ENCODE peak calls at places on chromosomes 13 and 19, in nine cellular contexts. Q is SK-N-SH, T is H9, L is IMR-90, F is OCI-LY7, A is fibroblast of lung, I is HepG2, N is neural progenitor cell, K is HCT116. D is an unnamed sample.

GRCh38 chr13:33205804-33206221 is 79.7 kb downstream of the STARD13 start:
- DNase-seq in Q (peak; percentile 33), T (no peak), L (peak; percentile 62), F (no peak), A (peak; percentile 44), I (no peak), N (peak; percentile 42), K (no peak), D (peak; percentile 19)

GRCh38 chr13:51298812-51299211 is 40.7 kb upstream of the SERPINE3 start:
- DNase-seq in Q (no peak), T (no peak), L (peak; percentile 19), F (no peak), A (peak; percentile 4), I (no peak), N (no peak), K (no peak), D (no peak)

GRCh38 chr13:44117351-44117750 is 237.6 kb downstream of the LACC1 start:
- DNase-seq in Q (no peak), T (no peak), L (peak; percentile 48), F (peak; percentile 24), A (peak; percentile 50), I (no peak), N (no peak), K (no peak), D (peak; percentile 36)

GRCh38 chr19:4268816-4269430 is 10.1 kb upstream of the SHD start:
- DNase-seq in Q (no peak), T (no peak), L (no peak), F (no peak), A (no peak), I (no peak), N (no peak), K (no peak), D (no peak)

GRCh38 chr13:50203256-50204083 is 188.2 kb downstream of the KCNRG start:
- DNase-seq in Q (no peak), T (no peak), L (no peak), F (no peak), A (no peak), I (no peak), N (no peak), K (no peak), D (no peak)

GRCh38 chr13:46571941-46572340 is 19.0 kb downstream of the LRCH1 start:
- DNase-seq in Q (no peak), T (no peak), L (no peak), F (no peak), A (no peak), I (no peak), N (no peak), K (no peak), D (no peak)

GRCh38 chr13:40490086-40490723 is 176.2 kb downstream of the FOXO1 start:
- DNase-seq in Q (no peak), T (no peak), L (no peak), F (no peak), A (no peak), I (no peak), N (no peak), K (no peak), D (no peak)

GRCh38 chr19:1657632-1658445 is 5.4 kb upstream of the TCF3 start:
- DNase-seq in Q (no peak), T (peak; percentile 24), L (no peak), F (no peak), A (no peak), I (no peak), N (no peak), K (no peak), D (no peak)

GRCh38 chr13:49681837-49682236 is 9.4 kb downstream of the EBPL start:
- DNase-seq in Q (no peak), T (no peak), L (peak; percentile 55), F (no peak), A (peak; percentile 66), I (no peak), N (peak; percentile 8), K (no peak), D (no peak)

GRCh38 chr13:44068169-44068568 is 188.5 kb downstream of the LACC1 start:
- DNase-seq in Q (no peak), T (no peak), L (peak; percentile 77), F (no peak), A (peak; percentile 89), I (no peak), N (no peak), K (no peak), D (no peak)

GRCh38 chr19:5072115-5072514 is 103.2 kb downstream of the KDM4B start:
- DNase-seq in Q (no peak), T (no peak), L (no peak), F (no peak), A (no peak), I (no peak), N (no peak), K (no peak), D (no peak)

GRCh38 chr13:86877449-86877848 is 793.7 kb upstream of the SLITRK5 start:
- DNase-seq in Q (no peak), T (no peak), L (no peak), F (no peak), A (peak; percentile 17), I (no peak), N (no peak), K (no peak), D (no peak)

GRCh38 chr19:18225702-18226468 is at the start of gene PDE4C:
- DNase-seq in Q (peak; percentile 75), T (peak; percentile 55), L (no peak), F (no peak), A (no peak), I (no peak), N (peak; percentile 35), K (no peak), D (no peak)

GRCh38 chr19:36772341-36773222 is at the start of gene ZNF850:
- DNase-seq in Q (peak; percentile 91), T (peak; percentile 94), L (peak; percentile 92), F (peak; percentile 98), A (peak; percentile 94), I (peak; percentile 87), N (peak; percentile 99), K (peak; percentile 66), D (peak; percentile 87)

GRCh38 chr19:30206187-30206586 is 166.0 kb upstream of the ZNF536 start:
- DNase-seq in Q (no peak), T (peak; percentile 12), L (no peak), F (no peak), A (no peak), I (no peak), N (no peak), K (no peak), D (no peak)

DNA sequence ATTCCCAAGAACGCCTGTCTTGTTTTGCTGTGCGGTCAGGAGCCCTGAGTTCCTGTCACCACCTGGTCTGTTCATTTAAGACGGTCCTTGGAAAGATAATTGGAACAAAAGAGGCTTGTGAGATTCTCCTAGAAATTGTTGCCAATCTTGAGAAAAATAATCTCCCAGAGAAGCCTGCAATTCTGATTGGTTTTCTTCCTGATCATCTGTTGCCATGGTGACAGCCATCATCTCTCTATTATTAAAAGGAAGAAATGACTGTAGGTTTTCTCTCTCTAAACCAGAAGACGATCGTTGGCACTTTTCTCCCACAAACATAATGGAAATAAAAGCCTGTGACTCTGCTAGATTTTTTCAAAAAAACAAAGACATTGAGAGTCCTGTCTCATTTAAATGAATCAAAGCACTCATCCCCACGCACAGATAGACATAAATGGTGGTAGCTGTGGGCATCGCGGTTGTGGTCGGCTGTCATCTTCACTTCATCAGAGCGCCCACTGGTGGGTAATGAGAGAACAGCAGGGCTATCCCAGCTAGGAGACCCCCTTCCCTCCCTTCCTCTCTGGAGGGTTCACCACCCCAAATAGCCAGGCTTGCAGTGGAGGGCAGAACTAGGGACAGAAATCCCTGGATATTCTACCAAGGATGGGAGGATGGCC is 21.7 kb upstream of the CALM3 start:
- DNase-seq in Q (peak; percentile 64), T (peak; percentile 54), L (no peak), F (peak; percentile 47), A (no peak), I (no peak), N (peak; percentile 55), K (no peak), D (no peak)
- TF ChIP-seq CTCF in Q (peak; percentile 53), T (peak; percentile 72), L (peak; percentile 24), F (peak; percentile 79), A (peak; percentile 71), I (no peak), N (peak; percentile 68), K (peak; percentile 27), D (peak; percentile 47)

DNA sequence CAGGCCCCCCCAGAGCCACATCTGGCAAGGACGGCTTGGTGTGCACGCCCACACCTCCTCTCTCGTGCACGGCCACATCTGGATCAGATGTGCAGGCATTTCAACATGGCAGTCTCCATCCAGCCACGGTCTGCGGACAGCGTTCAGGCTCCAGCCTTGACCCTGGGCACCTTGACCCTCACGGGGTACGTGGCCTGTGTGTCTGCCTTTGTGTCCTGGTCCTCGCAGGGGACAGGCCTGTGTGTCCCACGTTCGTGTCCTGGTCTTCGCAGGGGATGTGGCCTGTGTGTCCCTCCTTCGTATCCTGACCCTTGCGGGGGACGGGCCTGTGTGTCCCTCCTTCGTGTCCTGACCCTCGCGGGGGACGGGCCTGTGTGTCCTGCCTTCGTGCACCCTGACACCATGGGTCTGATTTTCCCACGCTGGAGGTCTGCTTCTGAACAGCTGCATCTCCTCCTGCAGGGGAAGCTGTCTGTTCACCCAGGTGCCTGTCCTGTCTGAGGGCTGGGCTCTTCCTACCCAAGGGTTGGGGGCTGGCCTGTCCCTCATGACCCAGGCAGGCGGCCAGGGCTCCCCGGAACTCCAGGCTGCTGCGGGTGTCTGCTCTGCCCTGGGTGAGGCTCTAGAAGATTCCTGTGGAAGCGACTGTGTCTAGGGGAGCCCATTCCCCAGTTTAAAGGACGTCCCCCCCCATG is 25.3 kb downstream of the RASA3 start:
- DNase-seq in Q (no peak), T (no peak), L (no peak), F (no peak), A (no peak), I (no peak), N (no peak), K (no peak), D (no peak)
- H4K20me1 ChIP-seq in Q (peaks cover 45% of the 10 kb centered on the region), T (no peaks in the 10 kb centered on the region), L (peaks cover 74% of the 10 kb centered on the region), F (no peaks in the 10 kb centered on the region), A (no peaks in the 10 kb centered on the region), I (no peaks in the 10 kb centered on the region), N (no peaks in the 10 kb centered on the region), K (no peaks in the 10 kb centered on the region), D (no peaks in the 10 kb centered on the region)

GRCh38 chr13:63163903-63164302 is 1748.3 kb upstream of the PCDH20 start:
- DNase-seq in Q (no peak), T (no peak), L (no peak), F (no peak), A (no peak), I (no peak), N (peak; percentile 15), K (no peak), D (no peak)
- TF ChIP-seq CTCF in Q (no peak), T (no peak), L (no peak), F (no peak), A (no peak), I (no peak), N (no peak), K (no peak), D (no peak)

DNA sequence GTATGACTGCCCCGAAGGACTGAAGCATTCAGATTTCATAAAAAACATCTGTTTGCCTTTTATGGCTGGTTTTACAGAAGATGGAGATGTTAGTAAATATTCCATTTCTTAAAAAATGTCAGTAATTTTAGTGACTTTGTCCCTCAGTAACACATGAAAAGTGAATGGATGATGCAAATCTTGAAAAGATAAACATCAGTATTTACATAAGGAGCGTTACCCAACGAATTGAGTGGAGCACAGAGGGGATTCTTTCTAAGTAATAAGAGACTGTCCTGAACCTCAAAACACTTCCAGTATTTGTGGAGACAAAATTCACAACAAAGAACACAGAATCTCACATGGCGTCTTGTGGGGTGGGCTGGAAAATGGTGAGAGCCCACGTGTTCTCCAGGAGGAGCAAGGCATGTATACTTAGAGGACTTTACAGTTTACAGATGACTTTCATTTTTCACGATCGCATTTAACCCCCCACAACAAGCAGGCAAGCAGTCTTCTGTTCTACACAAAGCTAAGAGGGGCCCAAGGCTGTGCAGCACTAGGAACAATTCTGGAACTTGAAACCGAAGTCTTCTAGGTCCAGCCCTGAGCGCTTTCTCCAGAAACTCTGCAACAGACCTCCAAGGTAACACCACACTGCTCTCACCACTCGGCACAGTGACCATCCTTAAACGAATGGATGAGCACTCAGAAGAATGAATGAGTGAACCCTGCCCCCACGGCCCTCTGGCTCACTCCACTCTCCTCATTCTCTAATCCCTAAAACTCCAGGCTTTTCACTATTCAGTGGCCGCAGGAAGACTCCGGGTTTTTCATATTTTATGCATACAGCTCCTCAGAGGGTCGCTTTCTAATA is 709.8 kb downstream of the UQCRFS1 start:
- DNase-seq in Q (no peak), T (no peak), L (no peak), F (no peak), A (no peak), I (no peak), N (no peak), K (no peak), D (no peak)
- H4K20me1 ChIP-seq in Q (no peaks in the 10 kb centered on the region), T (no peaks in the 10 kb centered on the region), L (no peaks in the 10 kb centered on the region), F (no peaks in the 10 kb centered on the region), A (no peaks in the 10 kb centered on the region), I (no peaks in the 10 kb centered on the region), N (no peaks in the 10 kb centered on the region), K (no peaks in the 10 kb centered on the region), D (no peaks in the 10 kb centered on the region)

D was measured in MM.1S.